ENCODE peak calls at places on chromosome 7, in six cellular contexts. S is upper lobe of left lung; F is activated CD4-positive, CD25-positive, alpha-beta regulatory T cell treated with anti-CD3 and anti-CD28 coated beads, Interleukin-2, amount 50 U/mL, for 72 hours; K is thyroid gland; W is T-helper 1 cell; V is progenitor cell of endocrine pancreas. L is an unnamed sample.

GRCh38 chr7:36944843-36945242 is 220.5 kb upstream of the AOAH start:
- DNase-seq in F (no peak), W (no peak), V (no peak), K (no peak), S (no peak), L (no peak)

GRCh38 chr7:83410989-83411591 is 237.8 kb downstream of the SEMA3E start:
- DNase-seq in F (no peak), K (peak), S (no peak), W (no peak), V (no peak), L (no peak)

GRCh38 chr7:34143397-34143796 is 238.1 kb downstream of the BMPER start:
- DNase-seq in W (no peak), S (no peak), F (no peak), V (no peak), K (no peak), L (no peak)

GRCh38 chr7:121275204-121275603 is 53.6 kb upstream of the WNT16 start:
- DNase-seq in V (no peak), K (no peak), S (no peak), W (no peak), F (no peak), L (no peak)

GRCh38 chr7:138483516-138483915 is 23.5 kb downstream of the TRIM24 start:
- DNase-seq in S (no peak), K (no peak), V (no peak), W (no peak), F (no peak), L (no peak)

GRCh38 chr7:14457567-14458453 is 444.7 kb downstream of the DGKB start:
- DNase-seq in V (peak), S (no peak), W (peak), F (peak), K (peak), L (no peak)

GRCh38 chr7:5396999-5397656 is 26.5 kb downstream of the TNRC18 start:
- DNase-seq in F (peak), K (peak), S (peak), W (peak), V (no peak), L (peak)

GRCh38 chr7:128176696-128177095 is 64.4 kb upstream of the LEP start:
- DNase-seq in W (no peak), K (no peak), F (no peak), S (no peak), V (no peak), L (no peak)

GRCh38 chr7:140506788-140507464 is 27.6 kb upstream of the MKRN1 start:
- DNase-seq in K (no peak), F (no peak), S (no peak), W (no peak), V (no peak), L (no peak)

GRCh38 chr7:101411477-101411954 is 48.8 kb downstream of the COL26A1 start:
- DNase-seq in F (no peak), V (no peak), S (no peak), W (no peak), K (peak), L (no peak)

GRCh38 chr7:100503350-100503735 is 19.6 kb downstream of the NYAP1 start:
- DNase-seq in K (no peak), W (no peak), S (no peak), F (no peak), V (no peak), L (no peak)

L was measured in central memory CD8-positive, alpha-beta T cell.